ENCODE peak calls at places on chromosomes 13 and 19, in nine cellular contexts. U is A549; C is mesothelial cell of epicardium; B is RWPE1; P is fibroblast of lung; R is CD4-positive, alpha-beta T cell; N is HFF-Myc; S is kidney; H is endothelial cell. V is an unnamed sample.

GRCh38 chr13:23851106-23851505 is 38.1 kb downstream of the MIPEP start:
- DNase-seq in U (no peak), C (no peak), B (no peak), P (peak), R (no peak), N (no peak), S (no peak), H (no peak), V (no peak)

GRCh38 chr13:102620512-102620911 is 23.7 kb downstream of the TPP2 start:
- DNase-seq in U (no peak), C (no peak), B (no peak), P (no peak), R (no peak), N (no peak), S (no peak), H (no peak), V (no peak)

GRCh38 chr19:11673608-11674041 is 65.1 kb downstream of the ZNF823 start:
- DNase-seq in U (peak), C (peak), B (peak), P (peak), R (no peak), N (no peak), S (peak), H (peak), V (no peak)

GRCh38 chr13:21672811-21673591 is 2.1 kb downstream of the FGF9 start:
- DNase-seq in U (no peak), C (no peak), B (no peak), P (no peak), R (no peak), N (no peak), S (peak), H (no peak), V (no peak)

GRCh38 chr13:109871018-109871370 is 84.6 kb upstream of the IRS2 start:
- DNase-seq in U (no peak), C (no peak), B (peak), P (peak), R (no peak), N (no peak), S (no peak), H (no peak), V (no peak)

GRCh38 chr13:113476811-113477210 is 13.7 kb downstream of the DCUN1D2 start:
- DNase-seq in U (no peak), C (no peak), B (no peak), P (no peak), R (no peak), N (no peak), S (no peak), H (no peak), V (no peak)

GRCh38 chr19:16066611-16067104 is 9.6 kb upstream of the TPM4 start:
- DNase-seq in U (peak), C (no peak), B (peak), P (peak), R (peak), N (peak), S (no peak), H (no peak), V (no peak)

GRCh38 chr19:53132231-53132991 is at the start of gene ZNF415:
- DNase-seq in U (no peak), C (peak), B (peak), P (peak), R (peak), N (peak), S (peak), H (peak), V (peak)

GRCh38 chr13:40780822-40781401 is 8.5 kb upstream of the SLC25A15 start:
- DNase-seq in U (peak), C (no peak), B (no peak), P (peak), R (no peak), N (no peak), S (no peak), H (no peak), V (no peak)

GRCh38 chr13:49086711-49087110 is 111.0 kb downstream of the FNDC3A start:
- DNase-seq in U (no peak), C (no peak), B (peak), P (peak), R (no peak), N (no peak), S (no peak), H (no peak), V (no peak)

GRCh38 chr19:45474941-45475516 is 7.2 kb downstream of the FOSB start:
- DNase-seq in U (no peak), C (no peak), B (no peak), P (no peak), R (no peak), N (no peak), S (no peak), H (no peak), V (no peak)

GRCh38 chr19:6312018-6312417 is 21.4 kb downstream of the ACER1 start:
- DNase-seq in U (no peak), C (no peak), B (no peak), P (no peak), R (no peak), N (no peak), S (peak), H (no peak), V (no peak)

GRCh38 chr13:49098198-49098597 is 121.9 kb upstream of the MLNR start:
- DNase-seq in U (peak), C (no peak), B (peak), P (peak), R (no peak), N (peak), S (no peak), H (no peak), V (no peak)

DNA sequence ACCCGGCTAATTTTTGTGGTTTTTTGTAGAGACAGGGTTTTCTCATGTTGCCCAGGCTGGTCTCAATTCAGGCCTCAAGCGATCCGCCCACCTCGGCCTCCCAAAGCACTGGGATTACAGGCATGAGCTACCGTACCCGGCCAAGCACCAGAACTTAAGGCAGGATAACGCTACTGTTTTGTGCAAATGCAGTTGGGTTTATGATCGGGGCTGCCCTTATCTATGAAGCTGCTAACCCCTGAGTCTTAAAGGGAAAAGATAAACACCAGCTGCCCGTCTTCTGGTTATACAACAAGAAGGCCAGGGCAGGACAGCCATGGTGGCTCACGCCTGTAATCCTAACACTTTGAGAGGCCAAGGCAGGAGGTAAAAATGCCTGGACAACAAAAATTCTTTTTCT is 12.6 kb upstream of the TM6SF2 start:
- DNase-seq in U (no peak), C (no peak), B (no peak), P (no peak), R (no peak), N (no peak), S (no peak), H (no peak), V (no peak)
- TF ChIP-seq CTCF in U (no peak), C (no peak), B (no peak), P (no peak), R (no peak), N (no peak), S (no peak), H (no peak), V (no peak)

DNA sequence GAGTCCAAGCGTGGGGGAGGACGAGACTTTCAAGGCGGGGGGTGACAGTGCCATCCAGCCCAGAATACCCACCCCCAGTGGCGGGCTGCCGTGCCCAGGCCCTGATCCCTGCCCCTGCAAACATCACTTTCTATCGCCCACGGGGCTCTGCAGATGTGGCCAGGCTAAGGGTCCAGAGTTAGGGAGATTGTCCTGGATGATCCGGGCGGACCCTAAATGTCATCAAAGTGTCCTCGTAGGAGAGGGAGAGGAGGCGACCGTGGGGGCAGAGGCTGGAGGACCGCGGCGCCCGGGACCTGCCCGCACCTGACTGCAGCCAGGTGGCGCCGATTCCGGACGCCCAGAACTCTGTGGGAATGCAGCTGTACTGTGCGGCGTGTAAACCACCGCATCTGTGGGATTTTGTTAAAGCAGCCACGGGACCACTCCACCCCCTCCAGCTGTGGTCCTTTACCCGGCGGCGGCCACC is 32.4 kb downstream of the GJA3 start:
- DNase-seq in U (no peak), C (no peak), B (no peak), P (no peak), R (no peak), N (no peak), S (no peak), H (no peak), V (no peak)
- TF ChIP-seq CTCF in U (no peak), C (no peak), B (peak), P (peak), R (peak), N (peak), S (no peak), H (no peak), V (no peak)

GRCh38 chr19:13029893-13030292 is 34.6 kb downstream of the NFIX start:
- DNase-seq in U (no peak), C (no peak), B (no peak), P (no peak), R (no peak), N (no peak), S (no peak), H (peak), V (no peak)
- TF ChIP-seq CTCF in U (peak), C (no peak), B (peak), P (peak), R (no peak), N (peak), S (no peak), H (no peak), V (peak)

GRCh38 chr19:3546119-3546518 is 7.1 kb downstream of the TEKTIP1 start:
- DNase-seq in U (no peak), C (no peak), B (no peak), P (no peak), R (no peak), N (no peak), S (peak), H (no peak), V (no peak)
- TF ChIP-seq CTCF in U (no peak), C (no peak), B (no peak), P (no peak), R (no peak), N (no peak), S (no peak), H (no peak), V (no peak)

GRCh38 chr19:17248011-17248776 is 2.5 kb upstream of the NR2F6 start:
- DNase-seq in U (no peak), C (no peak), B (peak), P (no peak), R (no peak), N (no peak), S (no peak), H (no peak), V (no peak)

GRCh38 chr19:17243854-17244617 is 1.7 kb downstream of the NR2F6 start:
- DNase-seq in U (peak), C (no peak), B (peak), P (peak), R (no peak), N (no peak), S (peak), H (peak), V (no peak)

GRCh38 chr19:17245535-17245984 is at the start of gene NR2F6:
- DNase-seq in U (no peak), C (no peak), B (no peak), P (no peak), R (no peak), N (no peak), S (no peak), H (no peak), V (no peak)

GRCh38 chr19:17244618-17245534 is 843 bp downstream of the NR2F6 start:
- DNase-seq in U (no peak), C (no peak), B (no peak), P (no peak), R (no peak), N (no peak), S (no peak), H (no peak), V (no peak)

GRCh38 chr19:17246681-17247425 is 1.1 kb upstream of the NR2F6 start:
- DNase-seq in U (peak), C (no peak), B (no peak), P (no peak), R (no peak), N (no peak), S (no peak), H (no peak), V (no peak)
- TF ChIP-seq CTCF in U (no peak), C (no peak), B (no peak), P (no peak), R (no peak), N (no peak), S (no peak), H (no peak), V (no peak)

GRCh38 chr19:57903298-57904174 is 12.9 kb downstream of the ZNF417 start:
- DNase-seq in U (peak), C (no peak), B (peak), P (peak), R (no peak), N (no peak), S (no peak), H (no peak), V (no peak)
- TF ChIP-seq CTCF in U (peak), C (peak), B (peak), P (peak), R (peak), N (peak), S (peak), H (peak), V (peak)

GRCh38 chr19:18021121-18021755 is 13.3 kb downstream of the ARRDC2 start:
- DNase-seq in U (peak), C (no peak), B (peak), P (peak), R (peak), N (no peak), S (peak), H (no peak), V (no peak)

GRCh38 chr19:18023596-18024212 is 15.7 kb downstream of the ARRDC2 start:
- DNase-seq in U (no peak), C (no peak), B (no peak), P (no peak), R (peak), N (no peak), S (peak), H (peak), V (no peak)

GRCh38 chr19:18017275-18018083 is 9.5 kb downstream of the ARRDC2 start:
- DNase-seq in U (no peak), C (no peak), B (no peak), P (no peak), R (no peak), N (no peak), S (no peak), H (no peak), V (no peak)

DNA sequence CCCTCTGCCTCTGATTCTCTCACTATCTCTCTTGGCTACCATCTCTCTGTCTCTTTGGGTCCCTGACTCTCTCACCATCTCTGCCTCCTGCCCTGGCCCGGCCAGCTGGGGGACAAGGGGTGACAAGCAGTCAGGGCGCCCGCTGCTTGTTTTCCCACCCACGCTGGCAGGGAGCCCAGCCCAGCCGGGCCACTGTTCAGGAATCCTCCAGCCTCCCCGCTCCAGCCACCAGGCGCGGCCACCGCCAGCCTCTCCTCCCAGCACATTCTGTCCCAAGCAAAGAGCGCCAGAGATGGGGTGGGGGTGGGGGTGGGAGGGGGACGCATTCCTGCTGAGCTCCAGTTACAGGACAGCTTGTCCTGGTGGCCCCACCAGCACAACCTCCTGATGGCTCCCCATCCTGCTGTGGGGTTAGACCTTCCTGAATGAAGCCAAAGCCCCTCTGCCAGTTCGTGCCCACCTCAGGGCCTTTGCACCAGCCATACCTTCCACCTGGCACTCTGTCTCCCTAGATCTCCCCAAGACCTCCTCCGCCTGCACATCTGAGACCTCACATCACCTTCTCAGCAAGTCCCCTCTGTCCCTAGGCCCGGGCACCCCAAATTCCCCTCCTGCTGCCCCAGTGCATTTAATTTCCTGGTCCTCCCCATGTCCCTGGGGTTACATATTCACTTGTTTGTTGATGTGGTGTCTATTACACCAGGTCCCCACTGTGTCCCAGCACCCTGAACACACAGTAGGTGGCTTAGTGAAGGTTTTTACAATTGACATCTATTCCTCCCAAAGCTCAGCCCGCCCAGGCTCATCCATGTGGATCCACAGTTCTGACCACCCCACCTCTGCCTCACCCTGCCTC is 12.5 kb downstream of the ARRDC2 start:
- DNase-seq in U (no peak), C (no peak), B (no peak), P (no peak), R (no peak), N (no peak), S (peak), H (no peak), V (no peak)
- TF ChIP-seq CTCF in U (no peak), C (no peak), B (no peak), P (no peak), R (no peak), N (no peak), S (no peak), H (no peak), V (no peak)